ENCODE peak calls at places on chromosomes 11 and 22, in five cellular contexts. Q is IMR-90, J is HEK293T, E is K562, R is GM12878. H is an unnamed sample.

GRCh38 chr11:103736986-103737622 is 299.3 kb upstream of the DDI1 start:
- DNase-seq in R (no peak), E (no peak), Q (no peak), J (no peak), H (no peak)

GRCh38 chr22:23763579-23764331 is 965 bp downstream of the C22orf15 start:
- DNase-seq in Q (no peak), R (no peak), E (peak), J (no peak), H (no peak)

GRCh38 chr11:65559951-65560537 is 1.9 kb upstream of the LTBP3 start:
- DNase-seq in J (no peak), Q (peak), E (no peak), R (no peak), H (peak)

GRCh38 chr11:69889400-69890372 is 70.5 kb upstream of the FGF3 start:
- DNase-seq in Q (no peak), J (no peak), R (no peak), E (no peak), H (no peak)

GRCh38 chr11:12092714-12093113 is 17.7 kb upstream of the MICAL2 start:
- DNase-seq in E (no peak), R (no peak), J (no peak), Q (no peak), H (no peak)

GRCh38 chr11:126669416-126669815 is 313.9 kb downstream of the ST3GAL4 start:
- DNase-seq in R (no peak), Q (peak), J (no peak), E (no peak), H (no peak)

GRCh38 chr11:125084057-125084416 is 20.9 kb downstream of the SLC37A2 start:
- DNase-seq in R (no peak), Q (no peak), E (no peak), J (no peak), H (no peak)

GRCh38 chr11:126476256-126476970 is 120.9 kb downstream of the ST3GAL4 start:
- DNase-seq in J (no peak), E (no peak), R (no peak), Q (no peak), H (no peak)

GRCh38 chr22:40637181-40638150 is 947 bp upstream of the MRTFA start:
- DNase-seq in J (peak), E (peak), Q (no peak), R (no peak), H (no peak)

GRCh38 chr11:28010001-28010400 is 98.0 kb downstream of the KIF18A start:
- DNase-seq in E (no peak), J (no peak), R (no peak), Q (no peak), H (no peak)

GRCh38 chr11:2533642-2534115 is 88.9 kb downstream of the KCNQ1 start:
- DNase-seq in E (peak), Q (peak), J (peak), R (no peak), H (no peak)

GRCh38 chr11:18564149-18564548 is 24.4 kb downstream of the UEVLD start:
- DNase-seq in Q (no peak), J (no peak), E (no peak), R (no peak), H (no peak)

GRCh38 chr22:49630448-49630946 is 197.2 kb downstream of the BRD1 start:
- DNase-seq in Q (no peak), E (no peak), R (no peak), J (no peak), H (no peak)

GRCh38 chr22:30205281-30206115 is 41.1 kb downstream of the LIF start:
- DNase-seq in J (no peak), Q (peak), R (no peak), E (no peak), H (peak)

GRCh38 chr11:112784323-112785073 is 176.7 kb upstream of the NCAM1 start:
- DNase-seq in Q (no peak), J (peak), R (no peak), E (peak), H (no peak)

GRCh38 chr11:10122337-10123197 is 171.5 kb downstream of the SBF2 start:
- DNase-seq in E (no peak), J (no peak), Q (peak), R (no peak), H (peak)

DNA sequence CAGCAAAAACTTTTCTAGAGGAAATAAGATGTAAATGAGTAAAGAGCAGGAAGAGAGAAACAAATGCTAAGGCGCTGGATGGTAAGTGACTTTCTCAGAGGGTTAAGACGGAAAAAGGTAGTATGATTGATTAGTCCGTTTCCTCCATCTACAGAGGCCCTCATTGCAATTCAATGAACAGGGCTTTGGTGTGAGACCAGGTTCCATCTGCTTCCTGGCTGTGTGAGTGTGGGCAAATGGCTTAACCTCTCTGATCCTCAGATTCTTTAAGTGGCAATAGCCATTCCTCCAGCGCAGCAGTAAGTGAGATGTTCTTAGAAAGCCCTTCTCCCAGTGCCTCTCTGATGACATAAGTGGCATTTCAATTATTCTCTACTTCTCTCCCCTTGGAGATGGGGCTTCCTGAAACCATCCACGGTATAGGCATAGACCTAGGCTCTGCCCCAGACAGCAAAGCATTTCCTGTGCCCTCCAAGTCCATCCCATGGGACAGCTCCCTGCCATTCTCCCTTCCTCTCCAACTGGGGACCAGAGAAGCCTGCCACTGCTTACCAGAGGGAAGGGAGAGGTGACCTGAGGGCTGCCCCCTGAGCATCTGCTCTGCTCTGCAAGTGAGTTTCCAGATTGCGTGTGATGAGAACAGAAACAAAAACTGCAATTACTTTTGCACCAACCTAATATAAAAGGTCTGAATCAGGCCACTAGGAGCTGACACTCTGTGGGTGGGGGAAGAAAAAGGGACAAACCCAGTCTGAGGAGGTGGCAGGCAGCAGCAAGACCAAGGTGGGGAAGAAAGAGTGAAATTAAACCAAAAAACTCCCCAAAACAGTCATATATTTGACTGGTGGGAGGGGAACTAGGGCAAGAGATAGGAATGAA is 12.7 kb upstream of the CD44 start:
- DNase-seq in Q (no peak), E (no peak), J (no peak), R (peak), H (no peak)
- TF ChIP-seq BHLHE40 in Q (no peak), E (no peak), J (no peak), R (peak), H (no peak)

DNA sequence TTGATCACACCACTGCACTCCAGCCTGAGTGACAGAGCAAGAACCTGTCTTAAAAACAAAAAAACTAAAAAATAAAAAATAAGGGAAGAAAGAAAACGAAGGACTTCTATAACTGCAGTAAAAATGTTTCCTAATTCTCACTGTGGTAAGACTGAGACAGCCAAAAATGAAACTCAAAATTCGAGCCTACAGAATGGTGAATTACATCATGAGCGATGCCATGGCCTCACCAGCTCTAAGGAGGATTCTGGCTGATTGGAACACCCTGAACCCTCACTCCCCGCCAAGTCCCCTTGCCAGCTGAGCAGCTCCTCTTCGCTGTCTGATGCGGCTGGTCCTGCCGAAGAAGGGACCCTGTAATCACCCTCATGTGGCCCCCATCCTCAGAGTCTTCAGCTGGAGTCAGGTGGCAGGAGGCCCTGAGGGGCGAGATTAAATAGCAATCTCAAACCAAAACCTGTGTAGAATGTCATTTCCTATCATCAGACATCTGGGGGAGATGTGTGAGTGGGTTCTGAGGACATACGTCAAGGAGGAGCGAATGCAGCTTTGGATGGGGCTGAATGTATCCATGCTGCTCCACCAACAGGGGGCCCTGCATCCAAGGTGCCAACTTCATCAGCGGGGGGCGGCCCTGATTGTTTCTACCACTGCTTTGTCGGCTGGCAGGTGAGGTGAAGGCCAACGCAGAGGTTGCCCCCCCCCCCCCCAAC is 29.2 kb downstream of the PDGFB start:
- DNase-seq in J (peak), Q (no peak), E (peak), R (no peak), H (peak)
- TF ChIP-seq BHLHE40 in J (no peak), Q (no peak), E (no peak), R (no peak), H (no peak)

DNA sequence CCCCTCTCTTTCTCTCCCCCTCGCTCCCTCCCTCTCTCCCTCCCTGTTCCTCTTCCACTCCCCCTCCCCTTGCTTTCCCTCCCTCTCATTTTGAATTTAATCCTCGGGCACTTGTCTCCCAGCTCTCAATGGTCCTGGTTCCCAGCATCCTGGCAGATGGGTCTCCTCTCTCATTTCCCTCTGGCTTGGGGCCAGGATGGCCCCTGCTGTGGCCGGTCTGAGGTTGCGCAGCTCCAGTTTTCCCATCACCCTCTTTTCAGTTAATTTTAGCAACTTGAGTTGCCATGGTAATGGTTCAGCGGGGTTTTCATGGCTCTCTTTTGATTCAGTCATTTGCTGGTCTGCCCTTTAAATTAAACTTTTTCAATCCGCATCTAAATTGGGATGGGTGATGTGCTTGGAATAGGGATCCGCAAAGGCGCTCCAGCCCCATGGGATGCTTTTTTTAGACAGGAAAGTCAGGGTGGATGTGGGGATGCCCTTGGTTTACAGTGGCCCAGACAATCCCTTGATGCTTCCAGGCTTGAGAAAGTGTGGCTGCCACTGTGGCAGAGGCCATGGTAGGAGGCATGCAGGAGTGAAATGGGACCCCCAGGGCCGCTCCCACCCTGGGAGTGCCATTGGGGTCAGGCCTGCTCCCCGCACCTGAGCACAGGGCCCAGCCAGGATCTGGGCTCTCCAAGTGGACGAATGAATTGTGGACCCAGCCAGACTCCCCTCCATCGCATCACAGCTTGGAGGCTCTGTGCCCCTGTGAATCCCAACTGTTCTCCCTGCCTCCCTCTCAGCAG is 76.0 kb downstream of the COMMD9 start:
- DNase-seq in J (no peak), Q (no peak), R (no peak), E (no peak), H (no peak)
- TF ChIP-seq BHLHE40 in J (no peak), Q (no peak), R (no peak), E (no peak), H (no peak)

DNA sequence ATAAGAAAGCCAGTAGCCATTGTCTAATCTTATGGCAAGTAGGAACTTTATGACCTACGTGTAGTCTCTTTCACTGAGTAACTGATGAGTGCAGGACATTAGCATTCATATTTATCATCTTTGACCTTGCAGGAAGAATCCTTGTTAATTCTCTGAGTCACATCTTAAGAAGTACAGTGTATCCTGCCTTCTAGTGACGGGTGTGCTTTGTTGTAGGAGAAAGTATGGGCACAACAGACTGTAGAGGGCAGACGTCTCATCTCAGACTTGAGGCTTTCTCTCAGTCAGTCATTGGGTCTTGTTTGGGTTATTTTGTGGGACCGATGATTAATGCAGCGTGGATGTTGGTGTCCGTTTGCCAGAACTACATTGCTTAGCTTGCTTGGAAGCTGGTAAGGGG is 6.8 kb downstream of the RNF214 start:
- DNase-seq in E (no peak), Q (peak), J (no peak), R (no peak), H (peak)
- TF ChIP-seq BHLHE40 in E (no peak), Q (no peak), J (no peak), R (no peak), H (no peak)

GRCh38 chr11:44531636-44532035 is 33.8 kb upstream of the CD82 start:
- DNase-seq in E (no peak), Q (no peak), J (no peak), R (no peak), H (no peak)

GRCh38 chr11:44532809-44533208 is 32.7 kb upstream of the CD82 start:
- DNase-seq in Q (no peak), J (no peak), E (no peak), R (no peak), H (no peak)

GRCh38 chr11:44530413-44531115 is 34.9 kb upstream of the CD82 start:
- DNase-seq in E (peak), R (no peak), Q (peak), J (no peak), H (no peak)

GRCh38 chr11:44529895-44530412 is 35.5 kb upstream of the CD82 start:
- DNase-seq in E (no peak), Q (no peak), R (no peak), J (no peak), H (no peak)

GRCh38 chr11:44531116-44531504 is 34.4 kb upstream of the CD82 start:
- DNase-seq in E (peak), R (no peak), J (no peak), Q (no peak), H (no peak)
- TF ChIP-seq BHLHE40 in E (peak), R (no peak), J (no peak), Q (no peak), H (no peak)

GRCh38 chr11:58006940-58007339 is 16.7 kb upstream of the OR9Q1 start:
- DNase-seq in R (no peak), Q (peak), J (no peak), E (no peak), H (no peak)
- TF ChIP-seq BHLHE40 in R (no peak), Q (no peak), J (no peak), E (no peak), H (no peak)

GRCh38 chr22:36863281-36863680 is 2.5 kb downstream of the NCF4 start:
- DNase-seq in E (no peak), J (no peak), R (no peak), Q (no peak), H (no peak)

GRCh38 chr22:36863979-36864378 is 3.2 kb downstream of the NCF4 start:
- DNase-seq in Q (no peak), R (no peak), E (no peak), J (no peak), H (no peak)

GRCh38 chr22:36867695-36868094 is 6.9 kb downstream of the NCF4 start:
- DNase-seq in J (no peak), Q (no peak), E (no peak), R (no peak), H (no peak)

GRCh38 chr22:36864454-36865215 is 3.8 kb downstream of the NCF4 start:
- DNase-seq in Q (no peak), E (no peak), R (no peak), J (no peak), H (no peak)

GRCh38 chr22:36865346-36865745 is 4.5 kb downstream of the NCF4 start:
- DNase-seq in J (no peak), Q (no peak), E (no peak), R (no peak), H (no peak)
- TF ChIP-seq BHLHE40 in J (no peak), Q (no peak), E (no peak), R (no peak), H (no peak)